ENCODE peak calls at places on chromosomes 1 and 21, in ten cellular contexts. E is AML-193; N is activated T-helper 2 cell treated with anti-CD3 and anti-CD28 coated beads, Interferon-gamma antibody, Interleukin-2, Interleukin-4, amounts not matched to agents 10 μg/mL and 5 μg/mL and 100 μg/mL, durations not matched to agents 14 hours and 24 hours and 36 hours; U is stimulated activated CD4-positive, alpha-beta T cell treated with anti-CD3 and anti-CD28 coated beads, Interleukin-2, amount 100 ng/mL, for 24 hours; Y is effector memory CD8-positive, alpha-beta T cell; C is MV-4-11; J is activated CD4-positive, alpha-beta memory T cell treated with anti-CD3 and anti-CD28 coated beads, Interleukin-2, amount 10 ng/mL, durations not matched to agents 7 days and 5 days; W is activated naive CD4-positive, alpha-beta T cell; Z is retina; Q is choroid plexus epithelial cell. D is an unnamed sample.

GRCh38 chr21:31609081-31609480 is 50.4 kb upstream of the SOD1 start:
- DNase-seq in E (no peak), N (no peak), U (no peak), Y (no peak), C (no peak), J (no peak), W (no peak), Z (peak), Q (peak), D (no peak)

GRCh38 chr1:168291222-168291824 is 10.6 kb downstream of the TBX19 start:
- DNase-seq in E (no peak), N (no peak), U (no peak), Y (no peak), C (no peak), J (no peak), W (no peak), Z (no peak), Q (no peak), D (no peak)

GRCh38 chr1:44497422-44498170 is 92.5 kb downstream of the RNF220 start:
- DNase-seq in E (no peak), N (no peak), U (no peak), Y (no peak), C (no peak), J (no peak), W (no peak), Z (no peak), Q (no peak), D (no peak)

GRCh38 chr1:15352122-15352957 is 57.3 kb upstream of the EFHD2 start:
- DNase-seq in E (no peak), N (peak), U (peak), Y (peak), C (peak), J (peak), W (no peak), Z (no peak), Q (peak), D (no peak)

GRCh38 chr1:244778356-244778755 is 57.1 kb upstream of the COX20 start:
- DNase-seq in E (peak), N (no peak), U (no peak), Y (no peak), C (peak), J (no peak), W (no peak), Z (no peak), Q (peak), D (no peak)

GRCh38 chr1:37090671-37091070 is 56.4 kb upstream of the GRIK3 start:
- DNase-seq in E (no peak), N (no peak), U (no peak), Y (no peak), C (no peak), J (no peak), W (no peak), Z (no peak), Q (no peak), D (no peak)

GRCh38 chr21:40136571-40136970 is 269.3 kb downstream of the PCP4 start:
- DNase-seq in E (no peak), N (no peak), U (no peak), Y (no peak), C (no peak), J (no peak), W (no peak), Z (no peak), Q (no peak), D (no peak)

GRCh38 chr1:109790735-109791494 is 27.2 kb upstream of the EPS8L3 start:
- DNase-seq in E (peak), N (peak), U (peak), Y (peak), C (peak), J (peak), W (peak), Z (peak), Q (peak), D (peak)

GRCh38 chr1:29703596-29703995 is 467.3 kb downstream of the PTPRU start:
- DNase-seq in E (peak), N (no peak), U (no peak), Y (no peak), C (no peak), J (no peak), W (no peak), Z (peak), Q (peak), D (no peak)

D was measured in Right ventricle myocardium superior.